ENCODE peak calls at places on chromosomes 4 and X, in nine cellular contexts. O is hepatocyte, A is suprapubic skin, L is HEK293T, X is lung, Y is bronchial epithelial cell, K is HFF-Myc, R is NCI-H748 treated with DMSO at 0.1 percent for 48 hours, F is naive B cell. G is an unnamed sample.

GRCh38 chr4:92303621-92304027 is at the start of gene GRID2:
- DNase-seq in X (no peak), R (peak), K (no peak), L (peak), A (no peak), Y (no peak), O (peak), F (no peak), G (no peak)

GRCh38 chr4:145881991-145882390 is 56.6 kb downstream of the ZNF827 start:
- DNase-seq in L (no peak), Y (peak), X (peak), K (no peak), A (peak), F (no peak), O (peak), R (no peak), G (no peak)

GRCh38 chrX:97587171-97587570 is 703.5 kb downstream of the RPA4 start:
- DNase-seq in Y (no peak), K (no peak), O (no peak), X (no peak), L (no peak), F (no peak), A (no peak), R (no peak), G (no peak)

GRCh38 chr4:105709081-105709450 is 482 bp downstream of the GSTCD start:
- DNase-seq in A (peak), O (peak), Y (peak), F (no peak), K (no peak), R (peak), L (peak), X (no peak), G (no peak)

GRCh38 chr4:176268963-176269362 is at the start of gene ASB5:
- DNase-seq in O (no peak), X (no peak), A (no peak), Y (no peak), R (no peak), L (no peak), K (no peak), F (no peak), G (no peak)

GRCh38 chr4:2802618-2803531 is 10.0 kb downstream of the SH3BP2 start:
- DNase-seq in X (no peak), R (no peak), L (no peak), F (no peak), K (no peak), Y (no peak), A (peak), O (no peak), G (no peak)

GRCh38 chr4:80321776-80322175 is 13.8 kb upstream of the CFAP299 start:
- DNase-seq in X (no peak), R (no peak), A (no peak), L (no peak), Y (no peak), O (no peak), K (no peak), F (no peak), G (no peak)

GRCh38 chr4:44629280-44629866 is 22.1 kb downstream of the YIPF7 start:
- DNase-seq in X (no peak), K (peak), F (peak), R (peak), O (peak), A (no peak), L (peak), Y (peak), G (peak)

GRCh38 chrX:41728125-41728524 is 4.1 kb downstream of the GPR82 start:
- DNase-seq in R (no peak), L (no peak), A (no peak), K (no peak), O (no peak), F (no peak), Y (no peak), X (no peak), G (no peak)

GRCh38 chr4:14787894-14788293 is 214.4 kb upstream of the CPEB2 start:
- DNase-seq in L (peak), K (no peak), F (no peak), A (no peak), Y (peak), R (no peak), X (no peak), O (peak), G (peak)

GRCh38 chr4:185566972-185567749 is 31.9 kb upstream of the PDLIM3 start:
- DNase-seq in K (peak), L (no peak), O (peak), R (no peak), A (no peak), Y (peak), X (no peak), F (no peak), G (no peak)

GRCh38 chr4:137375111-137375850 is 157.0 kb downstream of the PCDH18 start:
- DNase-seq in F (no peak), K (no peak), X (no peak), R (no peak), A (no peak), Y (no peak), L (no peak), O (no peak), G (no peak)

GRCh38 chr4:140704392-140704955 is 51.7 kb downstream of the TBC1D9 start:
- DNase-seq in X (no peak), L (no peak), A (no peak), F (no peak), O (no peak), K (no peak), R (no peak), Y (no peak), G (no peak)